ENCODE peak calls at places on chromosomes 16 and 17, in four cellular contexts. N, D, L and T are unnamed samples.

GRCh38 chr17:31388770-31389672 is 2.5 kb upstream of the RAB11FIP4 start:
- DNase-seq in N (peak; percentile 2), D (no peak), L (no peak), T (no peak)

GRCh38 chr17:77909236-77909635 is 49.3 kb upstream of the TNRC6C start:
- DNase-seq in N (no peak), D (peak; percentile 53), L (peak; percentile 68), T (no peak)

GRCh38 chr17:58059141-58059540 is 24.1 kb upstream of the DYNLL2 start:
- DNase-seq in N (no peak), D (no peak), L (no peak), T (no peak)

GRCh38 chr17:81576621-81577277 is 24.6 kb upstream of the FAAP100 start:
- DNase-seq in N (peak; percentile 94), D (no peak), L (peak; percentile 67), T (no peak)

GRCh38 chr16:88713568-88714419 is 7.5 kb downstream of the CTU2 start:
- DNase-seq in N (peak; percentile 33), D (no peak), L (no peak), T (no peak)

GRCh38 chr17:6554336-6554735 is 2.0 kb downstream of the PITPNM3 start:
- DNase-seq in N (no peak), D (no peak), L (no peak), T (no peak)

GRCh38 chr16:7025616-7026190 is 306.9 kb upstream of the RBFOX1 start:
- DNase-seq in N (no peak), D (peak; percentile 78), L (peak; percentile 70), T (peak; percentile 71)

GRCh38 chr17:40130352-40131042 is 8.7 kb downstream of the MSL1 start:
- DNase-seq in N (no peak), D (no peak), L (no peak), T (no peak)

GRCh38 chr17:63919311-63919723 is 678 bp upstream of the GH1 start:
- DNase-seq in N (peak; percentile 29), D (peak; percentile 86), L (peak; percentile 62), T (no peak)

GRCh38 chr17:35968520-35969054 is 12.7 kb downstream of the CCL16 start:
- DNase-seq in N (no peak), D (no peak), L (no peak), T (no peak)

GRCh38 chr17:6457688-6458190 is 13.5 kb downstream of the PIMREG start:
- DNase-seq in N (no peak), D (peak; percentile 70), L (peak; percentile 87), T (peak; percentile 61)

GRCh38 chr16:81266680-81267095 is 28.2 kb downstream of the BCO1 start:
- DNase-seq in N (peak; percentile 36), D (no peak), L (peak; percentile 31), T (peak; percentile 72)

GRCh38 chr16:66116163-66116792 is 250.2 kb upstream of the CDH5 start:
- DNase-seq in N (peak; percentile 75), D (no peak), L (no peak), T (no peak)

GRCh38 chr16:77585852-77586251 is 136.5 kb upstream of the NUDT7 start:
- DNase-seq in N (peak; percentile 90), D (no peak), L (no peak), T (no peak)

GRCh38 chr17:35804658-35805192 is 4.6 kb upstream of the TAF15 start:
- DNase-seq in N (peak; percentile 85), D (no peak), L (no peak), T (peak; percentile 73)

GRCh38 chr17:17670701-17671319 is 10.4 kb upstream of the RAI1 start:
- DNase-seq in N (no peak), D (no peak), L (no peak), T (no peak)

GRCh38 chr17:18859256-18859655 is 1.3 kb downstream of the PRPSAP2 start:
- DNase-seq in N (peak; percentile 74), D (no peak), L (no peak), T (no peak)

GRCh38 chr17:78347453-78347852 is 12.4 kb downstream of the SOCS3 start:
- DNase-seq in N (no peak), D (no peak), L (peak; percentile 70), T (no peak)

GRCh38 chr17:83078378-83079339 is 750 bp upstream of the METRNL start:
- DNase-seq in N (no peak), D (no peak), L (peak; percentile 89), T (peak; percentile 61)

GRCh38 chr17:30133197-30133596 is 16.6 kb downstream of the NSRP1 start:
- DNase-seq in N (no peak), D (no peak), L (no peak), T (no peak)

GRCh38 chr16:50303605-50304466 is 37.5 kb downstream of the ADCY7 start:
- DNase-seq in N (peak; percentile 86), D (peak; percentile 72), L (peak; percentile 65), T (no peak)

GRCh38 chr16:3256876-3257465 is 538 bp upstream of the MEFV start:
- DNase-seq in N (peak; percentile 63), D (no peak), L (peak; percentile 55), T (no peak)

GRCh38 chr17:59829217-59830006 is 63.3 kb downstream of the TUBD1 start:
- DNase-seq in N (peak; percentile 100), D (no peak), L (no peak), T (peak; percentile 66)

GRCh38 chr17:50627386-50627781 is 7.3 kb upstream of the ABCC3 start:
- DNase-seq in N (no peak), D (no peak), L (peak; percentile 13), T (no peak)

GRCh38 chr17:54864636-54865420 is 35.8 kb upstream of the TOM1L1 start:
- DNase-seq in N (no peak), D (no peak), L (no peak), T (no peak)

GRCh38 chr17:48439875-48440505 is 10.0 kb upstream of the SKAP1 start:
- DNase-seq in N (no peak), D (no peak), L (no peak), T (no peak)

GRCh38 chr17:8904686-8905085 is 37.2 kb upstream of the PIK3R6 start:
- DNase-seq in N (no peak), D (no peak), L (no peak), T (peak; percentile 8)

GRCh38 chr16:67199011-67199807 is at the start of gene ELMO3:
- DNase-seq in N (no peak), D (no peak), L (peak; percentile 87), T (no peak)

GRCh38 chr17:1947229-1947742 is 77.8 kb downstream of the RTN4RL1 start:
- DNase-seq in N (no peak), D (no peak), L (no peak), T (no peak)
- H3K4me3 ChIP-seq in N (no peak overlapping the region), D (no peak overlapping the region), L (no peak overlapping the region), T (no peak overlapping the region)

GRCh38 chr17:72150632-72151460 is 30.0 kb downstream of the SOX9 start:
- DNase-seq in N (peak; percentile 59), D (no peak), L (no peak), T (no peak)

GRCh38 chr17:72145972-72146755 is 25.3 kb downstream of the SOX9 start:
- DNase-seq in N (peak; percentile 68), D (no peak), L (no peak), T (no peak)

GRCh38 chr17:72152392-72152727 is 31.5 kb downstream of the SOX9 start:
- DNase-seq in N (peak; percentile 56), D (no peak), L (no peak), T (no peak)

GRCh38 chr17:72151565-72152391 is 31.0 kb downstream of the SOX9 start:
- DNase-seq in N (peak; percentile 92), D (no peak), L (peak; percentile 76), T (no peak)
- H3K27ac ChIP-seq in N (no peak overlapping the region), D (no peak overlapping the region), L (no peak overlapping the region), T (no peak overlapping the region)

DNA sequence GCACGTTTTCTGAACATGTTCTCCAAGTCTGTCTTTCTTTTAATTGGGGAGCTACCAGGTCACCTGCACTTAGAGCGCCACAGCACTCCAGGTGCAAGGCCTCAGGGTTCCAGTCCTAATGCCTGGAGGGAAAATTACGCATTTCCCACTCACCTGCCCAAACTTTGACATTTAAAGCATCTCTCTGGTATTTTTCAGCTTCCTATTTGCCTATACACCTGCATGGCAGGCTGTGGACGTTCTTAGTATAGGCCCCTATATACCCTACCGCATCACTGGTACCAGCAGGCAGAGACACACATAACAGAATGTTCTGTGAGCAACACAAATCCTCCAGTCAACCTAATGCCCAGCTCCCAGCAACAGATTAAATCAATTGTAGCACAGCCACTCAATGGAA is 213.3 kb downstream of the MRTFB start:
- DNase-seq in N (no peak), D (no peak), L (no peak), T (no peak)
- H3K4me3 ChIP-seq in N (peak overlapping the region; percentile 86), D (no peak overlapping the region), L (no peak overlapping the region), T (no peak overlapping the region)

GRCh38 chr17:15886221-15886620 is 58.7 kb upstream of the ADORA2B start:
- DNase-seq in N (no peak), D (no peak), L (no peak), T (no peak)
- H3K27ac ChIP-seq in N (no peak overlapping the region), D (no peak overlapping the region), L (no peak overlapping the region), T (no peak overlapping the region)

DNA sequence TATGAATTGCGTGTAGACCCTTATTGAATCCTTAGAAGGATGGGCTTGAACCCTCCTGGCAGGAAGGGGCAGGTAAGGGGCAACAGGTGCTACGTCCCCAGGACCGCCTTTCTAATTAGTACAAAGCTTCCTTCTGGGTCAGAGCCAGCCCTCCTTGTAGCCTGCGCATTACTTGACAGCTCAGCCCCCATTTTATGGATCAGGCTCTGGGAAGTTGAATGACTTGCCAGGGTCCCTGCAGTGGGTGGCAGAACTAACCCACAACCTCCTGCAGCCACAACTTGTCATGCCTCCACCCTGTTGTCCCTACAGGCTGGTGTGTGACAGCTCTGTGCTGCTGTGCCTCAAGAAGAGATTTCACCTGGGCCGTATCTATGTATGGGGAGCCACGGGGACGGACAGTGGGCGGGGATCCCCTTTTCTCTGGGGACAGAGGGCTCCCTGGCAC is 2.7 kb downstream of the MYO15B start:
- DNase-seq in N (no peak), D (no peak), L (no peak), T (no peak)
- H3K4me3 ChIP-seq in N (no peak overlapping the region), D (peak overlapping the region; percentile 52), L (peak overlapping the region; percentile 56), T (no peak overlapping the region)

DNA sequence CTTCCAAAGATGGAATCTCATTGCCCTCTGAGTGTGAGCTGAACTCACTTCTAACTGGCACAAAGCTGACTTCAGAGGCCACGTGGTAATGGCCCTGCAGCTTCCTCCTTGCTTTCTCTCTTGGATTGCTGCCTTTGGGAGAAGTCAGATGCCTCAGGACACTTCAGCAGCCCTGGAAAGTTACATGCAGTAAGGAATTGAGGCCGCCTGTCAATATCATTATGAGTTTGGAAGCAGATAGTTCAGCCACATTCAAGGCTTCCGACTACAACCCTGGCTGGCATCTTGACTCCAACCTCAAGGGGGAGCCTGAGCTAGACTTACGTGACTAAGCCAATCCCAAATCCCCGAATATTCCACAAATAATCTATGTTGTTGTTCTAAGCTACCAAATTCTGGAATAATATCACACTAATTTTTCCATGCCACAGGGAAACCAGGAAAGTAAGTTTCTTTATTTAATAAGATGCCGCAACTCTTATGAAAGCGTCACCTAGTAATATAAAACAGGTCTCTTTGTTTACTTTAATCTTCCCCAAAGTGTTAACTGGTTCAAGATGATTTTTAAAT is 13.6 kb downstream of the CEP20 start:
- DNase-seq in N (peak; percentile 64), D (no peak), L (no peak), T (no peak)
- H3K27ac ChIP-seq in N (no peak overlapping the region), D (no peak overlapping the region), L (no peak overlapping the region), T (no peak overlapping the region)